ENCODE peak calls at places on chromosomes 11 and 22, in four cellular contexts. Z is transverse colon, V is right atrium auricular region, M is GM23248. G is an unnamed sample.

GRCh38 chr22:19800761-19801244 is 40.2 kb downstream of the TBX1 start:
- DNase-seq in M (peak; percentile 60), Z (no peak), V (no peak), G (no peak)

GRCh38 chr11:105723269-105723668 is 113.4 kb downstream of the GRIA4 start:
- DNase-seq in M (no peak), V (no peak), Z (no peak), G (no peak)

GRCh38 chr22:41925783-41926460 is 684 bp downstream of the TNFRSF13C start:
- DNase-seq in V (no peak), M (peak; percentile 76), Z (peak; percentile 87), G (peak; percentile 50)

GRCh38 chr11:96906521-96906920 is 516.7 kb downstream of the JRKL start:
- DNase-seq in M (no peak), V (no peak), Z (no peak), G (no peak)

GRCh38 chr22:24421428-24421931 is 5.9 kb upstream of the ADORA2A start:
- DNase-seq in Z (no peak), V (no peak), M (no peak), G (peak; percentile 44)

GRCh38 chr22:23080542-23081290 is 10.4 kb downstream of the GNAZ start:
- DNase-seq in Z (no peak), V (no peak), M (no peak), G (no peak)

GRCh38 chr11:86678823-86679222 is 6.4 kb upstream of the ME3 start:
- DNase-seq in Z (no peak), M (no peak), V (no peak), G (no peak)

GRCh38 chr22:46535876-46536558 is 1.4 kb downstream of the CELSR1 start:
- DNase-seq in V (no peak), Z (no peak), M (no peak), G (no peak)

GRCh38 chr11:119481021-119481666 is 58.2 kb upstream of the THY1 start:
- DNase-seq in M (peak; percentile 99), V (peak; percentile 89), Z (peak; percentile 82), G (peak; percentile 66)

GRCh38 chr11:109033627-109034340 is 368.9 kb downstream of the DDX10 start:
- DNase-seq in M (peak; percentile 98), V (no peak), Z (no peak), G (no peak)

GRCh38 chr22:23828800-23829680 is 9.8 kb downstream of the DERL3 start:
- DNase-seq in M (no peak), Z (no peak), V (peak; percentile 73), G (no peak)

GRCh38 chr11:61021661-61022212 is 50.3 kb downstream of the CD6 start:
- DNase-seq in V (no peak), M (no peak), Z (peak; percentile 75), G (peak; percentile 68)

GRCh38 chr11:67033661-67034166 is 10.8 kb downstream of the SYT12 start:
- DNase-seq in M (peak; percentile 97), V (no peak), Z (no peak), G (no peak)

GRCh38 chr11:129639300-129639699 is 176.3 kb upstream of the TMEM45B start:
- DNase-seq in M (peak; percentile 97), Z (no peak), V (no peak), G (peak; percentile 13)

GRCh38 chr11:134905966-134906955 is 494.2 kb upstream of the B3GAT1 start:
- DNase-seq in Z (no peak), V (no peak), M (no peak), G (no peak)

GRCh38 chr11:3810446-3810845 is 2.1 kb downstream of the PGAP2 start:
- DNase-seq in M (no peak), Z (no peak), V (no peak), G (no peak)

GRCh38 chr11:2510626-2511402 is 66.0 kb downstream of the KCNQ1 start:
- DNase-seq in M (peak; percentile 36), V (peak; percentile 50), Z (peak; percentile 6), G (no peak)

GRCh38 chr11:133388975-133389568 is 143.2 kb downstream of the OPCML start:
- DNase-seq in V (no peak), Z (no peak), M (no peak), G (no peak)

GRCh38 chr11:27241316-27242122 is 121.5 kb downstream of the CCDC34 start:
- DNase-seq in Z (no peak), M (peak; percentile 94), V (no peak), G (no peak)

GRCh38 chr11:123330471-123330870 is 99.6 kb upstream of the GRAMD1B start:
- DNase-seq in M (no peak), V (no peak), Z (no peak), G (no peak)

GRCh38 chr11:68213135-68213515 is at the start of gene KMT5B:
- DNase-seq in Z (peak; percentile 58), V (no peak), M (no peak), G (no peak)

GRCh38 chr22:25775501-25775900 is 33.5 kb downstream of the MYO18B start:
- DNase-seq in V (no peak), Z (no peak), M (peak; percentile 27), G (no peak)

GRCh38 chr11:19368726-19369364 is 128.1 kb upstream of the E2F8 start:
- DNase-seq in M (peak; percentile 79), Z (no peak), V (no peak), G (no peak)

GRCh38 chr22:25478111-25478510 is 86.4 kb upstream of the GRK3 start:
- DNase-seq in Z (no peak), M (no peak), V (no peak), G (no peak)

GRCh38 chr11:9138612-9139579 is 47.5 kb upstream of the SCUBE2 start:
- DNase-seq in M (peak; percentile 93), Z (peak; percentile 17), V (no peak), G (no peak)

GRCh38 chr22:38867496-38868285 is 4.3 kb downstream of the CBX6 start:
- DNase-seq in Z (no peak), V (no peak), M (no peak), G (no peak)

GRCh38 chr22:18078329-18079041 is 695 bp downstream of the PEX26 start:
- DNase-seq in V (no peak), Z (peak; percentile 60), M (peak; percentile 69), G (peak; percentile 79)

GRCh38 chr11:119843760-119844330 is 114.8 kb upstream of the NECTIN1 start:
- DNase-seq in M (peak; percentile 49), Z (peak; percentile 17), V (no peak), G (peak; percentile 38)

GRCh38 chr11:86592659-86593451 is 79.6 kb downstream of the ME3 start:
- DNase-seq in V (peak; percentile 86), M (peak; percentile 70), Z (peak; percentile 91), G (peak; percentile 97)

GRCh38 chr22:42397332-42398246 is 34.6 kb downstream of the NFAM1 start:
- DNase-seq in M (no peak), Z (peak; percentile 35), V (peak; percentile 69), G (no peak)

GRCh38 chr11:101011881-101012280 is 117.7 kb downstream of the PGR start:
- DNase-seq in V (no peak), M (no peak), Z (no peak), G (no peak)

GRCh38 chr11:91860661-91861060 is 364.0 kb upstream of the FAT3 start:
- DNase-seq in M (no peak), V (no peak), Z (no peak), G (no peak)

DNA sequence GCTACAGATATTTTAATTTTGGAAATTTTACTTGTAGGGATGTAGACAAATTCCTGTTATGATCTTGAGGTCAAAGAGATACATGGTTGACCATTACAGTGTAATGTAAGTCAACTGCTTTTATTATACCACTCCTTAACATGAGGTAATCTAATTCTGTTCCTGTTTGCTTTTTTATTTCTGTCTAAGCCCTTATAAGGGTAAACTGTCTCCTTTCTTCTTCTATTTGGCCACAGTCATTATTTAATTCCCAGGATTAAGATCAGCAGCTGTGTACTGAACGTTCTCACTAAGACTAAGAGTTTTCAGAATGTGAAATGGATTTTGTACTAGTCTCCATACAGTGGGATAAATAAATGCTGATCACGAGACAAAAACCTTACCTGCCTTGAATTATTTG is 32.8 kb downstream of the C2CD3 start:
- DNase-seq in Z (no peak), M (peak; percentile 2), V (no peak), G (no peak)
- H3K27ac ChIP-seq in Z (peak overlapping the region; percentile 66), M (peak overlapping the region; percentile 56), V (peak overlapping the region; percentile 36), G (no peak overlapping the region)

GRCh38 chr11:76632492-76632891 is 38.1 kb downstream of the LRRC32 start:
- DNase-seq in V (no peak), Z (no peak), M (no peak), G (no peak)

GRCh38 chr11:76629853-76630599 is 40.5 kb downstream of the LRRC32 start:
- DNase-seq in M (peak; percentile 53), Z (peak; percentile 66), V (peak; percentile 80), G (no peak)

GRCh38 chr11:76631566-76632308 is 38.8 kb downstream of the LRRC32 start:
- DNase-seq in V (peak; percentile 21), M (no peak), Z (no peak), G (no peak)

GRCh38 chr11:76629133-76629852 is 41.3 kb downstream of the LRRC32 start:
- DNase-seq in V (peak; percentile 80), M (peak; percentile 56), Z (peak; percentile 48), G (no peak)

DNA sequence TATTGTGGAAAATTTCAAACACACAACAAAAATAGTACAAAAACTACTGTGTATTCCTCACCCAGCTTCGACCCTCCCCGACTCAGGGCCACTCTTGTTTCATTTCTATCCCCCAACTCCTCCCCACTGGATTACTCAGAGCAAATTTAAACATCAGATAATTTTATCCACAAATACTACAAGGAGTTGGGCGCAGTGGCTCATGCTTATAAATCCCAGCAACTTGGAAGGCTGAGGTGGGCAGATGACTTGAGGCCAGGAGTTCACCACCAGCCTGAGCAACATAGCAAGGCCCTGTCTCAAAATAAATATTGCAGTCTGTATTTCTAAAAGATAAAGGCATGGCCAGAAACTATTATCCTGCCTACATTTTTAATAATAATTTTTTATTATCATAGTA is 39.9 kb downstream of the LRRC32 start:
- DNase-seq in M (peak; percentile 25), V (no peak), Z (no peak), G (no peak)
- H3K4me3 ChIP-seq in M (no peak overlapping the region), V (no peak overlapping the region), Z (no peak overlapping the region), G (no peak overlapping the region)

DNA sequence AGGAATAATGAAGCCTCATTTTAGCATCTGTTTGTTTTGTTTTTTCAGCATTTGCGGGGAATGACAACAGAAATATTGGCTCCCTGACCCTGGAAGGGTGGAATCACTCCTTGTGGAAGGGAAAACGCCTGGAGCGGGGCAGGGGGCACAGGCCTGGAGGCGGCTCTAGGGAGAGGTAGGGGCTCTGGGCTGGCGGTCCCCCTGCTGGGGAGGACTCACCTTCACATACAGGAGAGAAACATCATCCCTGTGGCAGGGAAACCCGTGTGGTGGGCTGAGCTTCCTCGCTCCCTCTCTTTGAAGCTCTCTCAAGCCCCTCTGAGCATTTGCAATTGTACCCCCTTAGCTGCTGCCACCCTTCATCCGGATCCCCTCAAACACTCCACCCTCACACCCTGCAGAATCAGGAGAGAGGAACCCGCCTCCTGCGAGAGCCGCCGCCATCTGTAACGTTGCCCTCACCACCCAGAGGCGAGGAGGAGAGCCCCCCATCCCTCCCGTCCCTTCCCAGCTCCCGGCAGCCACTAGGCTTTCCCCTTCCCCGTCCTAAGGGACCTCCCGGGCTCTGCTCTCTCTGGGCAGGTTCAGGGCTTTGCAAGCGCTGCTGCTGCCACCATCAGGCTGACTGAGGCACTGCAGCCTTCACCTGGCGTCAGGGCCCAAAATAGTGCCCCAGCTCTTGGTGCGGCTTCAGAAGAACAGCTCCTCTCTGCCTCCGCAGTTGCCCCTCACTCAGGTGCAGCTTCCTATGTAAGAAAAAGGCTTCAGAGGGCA is 10.4 kb downstream of the KIRREL3 start:
- DNase-seq in Z (peak; percentile 66), M (peak; percentile 87), V (peak; percentile 69), G (peak; percentile 37)
- H3K27ac ChIP-seq in Z (no peak overlapping the region), M (peak overlapping the region; percentile 100), V (no peak overlapping the region), G (no peak overlapping the region)

DNA sequence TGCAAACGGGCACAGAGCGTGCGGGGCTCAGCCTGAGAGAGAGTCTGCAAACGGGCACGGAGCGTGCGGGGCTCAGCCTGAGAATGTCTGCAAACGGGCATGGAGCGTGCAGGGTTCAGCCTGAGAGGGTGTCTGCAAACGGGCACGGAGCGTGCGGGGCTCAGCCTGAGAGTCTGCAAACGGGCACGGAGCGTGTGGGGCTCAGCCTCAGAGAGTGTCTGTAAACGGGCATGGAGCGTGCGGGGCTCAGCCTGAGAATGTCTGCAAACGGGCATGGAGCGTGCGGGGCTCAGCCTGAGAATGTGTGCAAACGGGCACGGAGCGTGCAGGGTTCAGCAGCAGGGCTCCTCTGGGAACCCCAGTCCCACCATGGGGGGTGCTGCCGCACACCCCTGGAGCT is 13.5 kb downstream of the PHRF1 start:
- DNase-seq in V (no peak), Z (no peak), M (no peak), G (no peak)
- H3K4me3 ChIP-seq in V (no peak overlapping the region), Z (no peak overlapping the region), M (no peak overlapping the region), G (no peak overlapping the region)